ENCODE peak calls at places on chromosomes 16 and 17, in nine cellular contexts. R is brain microvascular endothelial cell; P is heart left ventricle; O is CD4-positive, alpha-beta memory T cell; V is CD4-positive, CD25-positive, alpha-beta regulatory T cell; D is foreskin fibroblast; M is neural progenitor cell; Z is A549; N is psoas muscle. B is an unnamed sample.

GRCh38 chr17:37752482-37752881 is 7.6 kb upstream of the HNF1B start:
- DNase-seq in V (no peak), O (no peak), R (peak), M (no peak), D (peak), Z (peak), P (no peak), N (no peak), B (no peak)

GRCh38 chr16:54526916-54527315 is 240.3 kb upstream of the IRX3 start:
- DNase-seq in O (no peak), Z (no peak), P (no peak), R (peak), N (no peak), V (no peak), D (peak), M (no peak), B (no peak)

GRCh38 chr16:4200781-4201137 is 41.1 kb downstream of the SRL start:
- DNase-seq in P (no peak), N (no peak), R (no peak), O (no peak), M (no peak), Z (no peak), D (no peak), V (no peak), B (no peak)

GRCh38 chr17:38599398-38599856 is 6.3 kb downstream of the SRCIN1 start:
- DNase-seq in O (no peak), N (no peak), D (no peak), Z (no peak), V (no peak), R (no peak), M (no peak), P (no peak), B (no peak)

GRCh38 chr16:84557504-84557903 is 53.0 kb upstream of the MEAK7 start:
- DNase-seq in R (no peak), D (no peak), P (no peak), N (no peak), Z (no peak), V (no peak), M (no peak), O (no peak), B (no peak)

GRCh38 chr17:68318103-68318991 is 27.1 kb downstream of the ARSG start:
- DNase-seq in D (peak), N (peak), O (no peak), Z (peak), P (no peak), R (peak), M (no peak), V (no peak), B (peak)

GRCh38 chr17:59504821-59505220 is 60.6 kb upstream of the DHX40 start:
- DNase-seq in D (no peak), V (no peak), O (no peak), R (no peak), N (no peak), Z (no peak), M (no peak), P (no peak), B (no peak)

GRCh38 chr17:41416478-41416877 is 7.9 kb downstream of the KRT37 start:
- DNase-seq in P (no peak), M (no peak), N (no peak), V (no peak), D (no peak), Z (no peak), O (no peak), R (no peak), B (no peak)

GRCh38 chr17:10107320-10108165 is 90.9 kb downstream of the GAS7 start:
- DNase-seq in O (no peak), N (no peak), M (no peak), Z (no peak), D (no peak), V (no peak), R (no peak), P (no peak), B (no peak)

GRCh38 chr16:88798772-88799455 is 4.7 kb upstream of the CDT1 start:
- DNase-seq in N (no peak), O (no peak), P (no peak), Z (no peak), D (no peak), V (no peak), M (no peak), R (no peak), B (no peak)

DNA sequence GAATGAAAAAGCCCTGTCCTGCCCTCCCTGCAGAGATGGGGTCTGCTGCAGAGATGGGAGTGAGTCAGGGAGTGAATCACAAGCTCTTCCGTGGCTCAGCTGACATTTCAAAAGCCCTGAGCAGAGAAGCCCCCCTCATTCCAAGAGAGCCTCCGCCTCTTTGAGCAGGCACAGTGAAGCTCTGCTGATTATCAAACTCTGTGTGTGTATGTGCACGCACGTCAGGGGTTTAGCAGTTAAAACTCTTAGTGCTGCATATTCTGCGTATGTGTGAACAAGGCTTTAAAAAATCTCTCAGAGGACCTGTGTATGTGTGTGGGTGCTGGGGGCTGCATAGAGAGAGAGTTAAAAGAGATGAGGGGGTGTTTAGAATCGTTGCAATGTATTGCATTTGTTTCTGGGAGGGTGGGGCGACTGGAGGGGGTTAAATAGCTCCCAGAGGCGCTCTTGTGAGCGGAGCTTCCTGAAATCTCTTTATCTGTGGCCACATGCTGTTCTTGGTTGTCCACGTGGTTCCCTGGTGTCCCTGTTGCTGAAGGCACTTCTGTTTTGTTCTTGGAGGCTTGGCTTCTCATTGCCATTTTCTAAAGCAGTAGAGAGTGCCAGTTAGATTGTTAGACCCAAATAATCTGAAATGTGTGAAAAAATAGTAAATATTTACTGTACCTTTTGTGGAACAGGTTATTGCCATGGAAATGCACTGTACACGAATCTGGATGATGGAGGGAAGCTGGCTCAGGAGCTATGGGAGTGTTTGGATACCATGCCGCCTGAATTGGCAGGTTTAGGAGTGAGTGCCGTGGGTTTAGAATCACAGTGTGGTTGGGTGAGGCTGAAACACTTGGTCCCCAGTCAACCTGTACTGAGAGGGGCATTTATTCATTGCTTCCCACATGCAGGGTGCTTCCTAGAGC is 116.6 kb downstream of the PRKCB start:
- DNase-seq in R (peak), P (no peak), D (no peak), N (no peak), O (no peak), Z (no peak), M (peak), V (peak), B (peak)
- H3K4me3 ChIP-seq in R (no peak), P (no peak), D (no peak), N (no peak), O (no peak), Z (no peak), M (peak), V (peak), B (peak)

GRCh38 chr17:45197555-45198334 is 23.9 kb upstream of the FMNL1 start:
- DNase-seq in V (peak), O (peak), N (peak), R (peak), P (peak), Z (peak), M (peak), D (peak), B (peak)

GRCh38 chr17:45201457-45201856 is 20.2 kb upstream of the FMNL1 start:
- DNase-seq in N (no peak), M (no peak), V (no peak), O (no peak), Z (no peak), D (no peak), P (no peak), R (no peak), B (no peak)

GRCh38 chr17:45200701-45201100 is 21.0 kb upstream of the FMNL1 start:
- DNase-seq in R (no peak), M (no peak), Z (no peak), N (peak), D (no peak), V (no peak), O (no peak), P (peak), B (no peak)

GRCh38 chr17:45195424-45195823 is 26.3 kb upstream of the FMNL1 start:
- DNase-seq in V (no peak), Z (no peak), O (no peak), P (no peak), M (no peak), N (no peak), D (no peak), R (no peak), B (no peak)

GRCh38 chr17:45197108-45197507 is 24.6 kb upstream of the FMNL1 start:
- DNase-seq in P (no peak), M (no peak), N (no peak), D (no peak), O (no peak), V (no peak), Z (no peak), R (no peak), B (no peak)
- H3K4me3 ChIP-seq in P (no peak), M (no peak), N (no peak), D (no peak), O (no peak), V (no peak), Z (no peak), R (no peak), B (no peak)

DNA sequence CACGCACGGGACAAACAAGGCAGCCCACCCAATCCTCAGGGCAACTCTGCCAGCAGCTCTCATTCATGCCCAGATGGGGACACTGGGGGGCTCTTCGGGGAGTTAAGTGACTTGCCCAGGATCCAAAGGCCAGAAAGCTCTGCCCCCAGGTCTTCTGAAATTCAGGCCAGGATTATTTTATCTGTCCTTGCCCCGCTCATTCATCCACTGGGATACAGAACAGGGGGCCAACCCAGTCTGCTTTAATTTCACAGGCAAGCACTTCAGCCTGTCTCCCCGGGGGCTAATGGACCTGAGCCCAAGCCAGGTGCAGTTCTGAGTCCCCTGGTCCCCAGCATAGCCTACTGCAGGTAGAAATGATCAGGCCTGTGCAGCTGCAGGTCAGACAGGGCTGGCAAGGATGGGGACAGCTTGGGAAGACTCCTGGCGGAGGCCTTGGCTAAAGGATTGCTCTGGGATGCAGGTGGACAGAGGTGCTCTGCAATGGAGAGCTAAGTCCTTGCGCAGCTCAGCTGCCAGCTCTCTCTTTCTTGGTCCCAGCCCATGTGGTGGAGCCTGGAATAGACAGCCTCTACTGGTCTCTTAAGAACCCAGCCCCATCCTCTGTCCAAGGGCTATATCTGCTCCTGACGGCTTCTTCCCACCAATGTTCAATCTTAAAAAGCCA is 766 bp upstream of the B3GNT9 start:
- DNase-seq in Z (peak), N (no peak), M (peak), V (no peak), P (no peak), R (no peak), D (no peak), O (no peak), B (no peak)
- H3K4me3 ChIP-seq in Z (peak), N (no peak), M (no peak), V (no peak), P (peak), R (peak), D (peak), O (no peak), B (no peak)

GRCh38 chr17:43999024-43999423 is 5.4 kb upstream of the NAGS start:
- DNase-seq in P (no peak), N (no peak), D (no peak), V (no peak), R (no peak), Z (no peak), M (no peak), O (no peak), B (no peak)
- H3K4me3 ChIP-seq in P (no peak), N (no peak), D (no peak), V (no peak), R (no peak), Z (no peak), M (no peak), O (no peak), B (no peak)

GRCh38 chr16:70428178-70428998 is 10.5 kb downstream of the ST3GAL2 start:
- DNase-seq in R (peak), V (no peak), O (no peak), M (peak), P (peak), N (peak), Z (peak), D (peak), B (peak)
- H3K4me3 ChIP-seq in R (peak), V (peak), O (no peak), M (peak), P (no peak), N (peak), Z (no peak), D (no peak), B (no peak)

GRCh38 chr17:49089094-49089493 is 43.5 kb upstream of the B4GALNT2 start:
- DNase-seq in O (no peak), R (no peak), D (no peak), P (no peak), Z (no peak), N (no peak), M (no peak), V (no peak), B (no peak)
- H3K4me3 ChIP-seq in O (no peak), R (no peak), D (no peak), P (no peak), Z (no peak), N (no peak), M (no peak), V (no peak), B (no peak)

DNA sequence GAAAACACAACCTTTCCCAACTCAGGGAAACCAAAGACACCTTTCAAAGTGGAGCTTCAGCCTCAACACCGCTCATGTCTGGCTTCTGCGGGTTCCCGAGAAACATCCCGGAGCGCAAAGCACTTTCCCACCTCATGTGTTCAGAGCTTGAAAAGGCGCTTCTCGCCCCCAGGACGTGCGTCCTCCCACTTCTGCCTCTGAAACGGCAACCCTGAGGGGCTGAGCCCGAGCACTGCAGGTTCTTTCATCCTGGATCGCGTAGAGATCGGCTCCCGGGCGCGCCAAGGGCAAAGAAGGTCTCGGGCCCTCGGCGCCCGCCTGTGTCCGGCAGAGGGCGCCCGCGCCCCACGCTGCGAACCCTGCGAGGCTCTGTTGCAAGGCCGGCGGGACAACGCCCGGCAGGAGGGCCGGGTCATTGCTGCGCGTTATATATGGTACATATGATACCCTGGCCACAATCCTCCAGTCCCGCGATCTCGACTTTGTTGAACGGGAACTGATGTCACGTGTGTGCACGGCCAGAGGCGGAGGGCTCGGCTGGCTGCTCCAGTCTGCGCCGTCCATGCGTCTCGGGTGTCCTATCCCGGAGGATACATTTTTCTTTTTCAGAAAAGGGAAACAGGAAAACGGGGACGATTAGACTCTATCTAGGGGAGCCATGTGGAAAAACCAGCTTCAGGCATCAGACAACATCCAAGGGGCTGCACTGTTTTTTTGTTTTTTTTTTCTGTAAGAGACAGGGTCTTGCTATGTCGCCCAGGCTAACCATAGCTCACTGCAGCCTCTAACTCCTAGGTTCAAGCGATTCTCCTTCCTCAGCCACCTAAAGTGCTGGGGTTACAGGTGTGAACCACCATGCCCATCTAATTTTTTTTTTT is 19.1 kb downstream of the COQ7 start:
- DNase-seq in D (peak), P (peak), O (peak), V (peak), R (peak), N (peak), Z (peak), M (peak), B (peak)
- H3K4me3 ChIP-seq in D (peak), P (peak), O (no peak), V (peak), R (peak), N (peak), Z (peak), M (peak), B (peak)